ENCODE peak calls at places on chromosome 9, in four cellular contexts. T is HepG2, G is H1, P is GM12878. D is an unnamed sample.

GRCh38 chr9:98192503-98193335 is at the start of gene CORO2A:
- DNase-seq in P (no peak), T (peak; percentile 67), G (peak; percentile 57), D (peak; percentile 98)

GRCh38 chr9:7879551-7880245 is 80.1 kb upstream of the DMAC1 start:
- DNase-seq in T (no peak), P (no peak), G (peak; percentile 10), D (no peak)

GRCh38 chr9:128339761-128340690 is at the start of gene SLC27A4:
- DNase-seq in T (peak; percentile 70), G (peak; percentile 89), P (peak; percentile 61), D (peak; percentile 94)

GRCh38 chr9:19988281-19988680 is 199.4 kb upstream of the SLC24A2 start:
- DNase-seq in P (no peak), T (no peak), G (no peak), D (no peak)

GRCh38 chr9:82021198-82021597 is 32.6 kb downstream of the SPATA31D1 start:
- DNase-seq in G (no peak), T (peak; percentile 10), P (no peak), D (no peak)

GRCh38 chr9:32928145-32928763 is 73.2 kb downstream of the APTX start:
- DNase-seq in G (no peak), P (no peak), T (no peak), D (no peak)

GRCh38 chr9:133763272-133764183 is 25.4 kb upstream of the SARDH start:
- DNase-seq in G (no peak), T (no peak), P (no peak), D (no peak)

GRCh38 chr9:35725362-35725761 is 6.6 kb downstream of the TLN1 start:
- DNase-seq in P (no peak), G (no peak), T (no peak), D (no peak)

GRCh38 chr9:128420060-128420650 is 502 bp upstream of the CERCAM start:
- DNase-seq in T (peak; percentile 39), G (no peak), P (no peak), D (peak; percentile 96)

GRCh38 chr9:21565137-21565536 is 83.0 kb upstream of the IFNE start:
- DNase-seq in G (no peak), P (no peak), T (no peak), D (no peak)

GRCh38 chr9:99351647-99352046 is 129.6 kb downstream of the SEC61B start:
- DNase-seq in P (no peak), T (no peak), G (no peak), D (no peak)

GRCh38 chr9:76944011-76944410 is 38.1 kb upstream of the PRUNE2 start:
- DNase-seq in G (no peak), P (no peak), T (no peak), D (no peak)

DNA sequence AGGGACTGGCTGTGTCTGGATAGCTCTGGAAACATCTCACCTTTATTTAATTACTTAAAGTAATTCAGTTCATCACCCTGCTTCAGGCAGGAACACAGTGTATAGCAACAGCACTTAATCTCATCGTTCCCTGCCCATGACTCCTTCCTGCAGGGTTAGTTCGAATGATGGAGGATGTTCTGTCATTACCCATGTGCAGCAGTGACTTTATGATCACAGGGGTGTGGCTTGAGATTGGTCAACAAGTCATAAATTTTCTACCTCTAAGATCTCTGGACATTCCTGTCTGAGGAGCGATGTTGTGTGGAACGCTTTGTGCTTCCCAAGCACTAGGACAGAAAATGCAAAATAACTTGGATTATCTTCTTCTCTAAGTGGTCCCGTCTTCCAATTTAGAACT is 37.2 kb upstream of the PRUNE2 start:
- DNase-seq in T (no peak), G (no peak), P (no peak), D (no peak)
- TF ChIP-seq MAX in T (no peak), G (no peak), P (no peak), D (no peak)

DNA sequence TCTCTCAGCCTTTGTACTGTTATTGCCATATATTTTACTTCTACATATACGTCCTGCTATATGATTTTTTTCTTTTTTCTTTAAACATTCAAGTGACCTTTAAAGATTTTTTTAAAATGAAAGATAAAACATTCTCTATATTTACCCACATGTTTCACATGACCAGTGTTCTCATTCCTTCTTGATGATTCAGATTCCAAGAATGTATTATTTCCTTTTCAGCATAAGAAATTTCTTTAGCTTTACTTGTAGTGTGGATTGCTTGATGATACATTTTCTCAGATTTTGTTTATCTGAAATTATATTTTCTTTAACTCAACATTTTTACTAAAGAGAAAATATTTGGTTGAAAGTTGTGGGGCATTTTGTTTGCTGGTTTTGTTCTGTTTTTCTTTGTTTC is 792.1 kb downstream of the BRINP1 start:
- DNase-seq in P (no peak), T (no peak), G (no peak), D (no peak)
- TF ChIP-seq RAD21 in P (no peak), T (no peak), G (no peak), D (no peak)

DNA sequence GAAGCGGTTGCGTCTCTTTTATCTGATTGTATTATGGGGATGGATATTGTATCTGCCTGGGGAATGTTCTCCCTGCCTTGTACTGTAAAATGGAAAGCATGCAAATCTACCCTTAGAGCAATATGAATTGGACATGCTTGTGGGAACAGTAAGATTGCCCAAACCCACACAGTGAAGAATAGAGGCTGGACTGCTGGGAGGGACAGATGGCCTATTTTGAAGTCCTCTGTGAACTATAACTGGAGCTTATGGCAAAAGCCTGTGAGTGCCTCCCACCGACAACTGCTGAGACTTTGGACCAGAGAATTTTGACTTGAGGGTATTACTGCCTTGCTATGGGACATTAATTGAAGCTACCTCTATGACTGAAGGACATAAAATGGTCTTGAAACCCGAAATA is 168.9 kb downstream of the ERCC6L2 start:
- DNase-seq in G (no peak), P (no peak), T (no peak), D (no peak)
- TF ChIP-seq TCF12 in G (no peak), P (no peak), T (no peak), D (no peak)

DNA sequence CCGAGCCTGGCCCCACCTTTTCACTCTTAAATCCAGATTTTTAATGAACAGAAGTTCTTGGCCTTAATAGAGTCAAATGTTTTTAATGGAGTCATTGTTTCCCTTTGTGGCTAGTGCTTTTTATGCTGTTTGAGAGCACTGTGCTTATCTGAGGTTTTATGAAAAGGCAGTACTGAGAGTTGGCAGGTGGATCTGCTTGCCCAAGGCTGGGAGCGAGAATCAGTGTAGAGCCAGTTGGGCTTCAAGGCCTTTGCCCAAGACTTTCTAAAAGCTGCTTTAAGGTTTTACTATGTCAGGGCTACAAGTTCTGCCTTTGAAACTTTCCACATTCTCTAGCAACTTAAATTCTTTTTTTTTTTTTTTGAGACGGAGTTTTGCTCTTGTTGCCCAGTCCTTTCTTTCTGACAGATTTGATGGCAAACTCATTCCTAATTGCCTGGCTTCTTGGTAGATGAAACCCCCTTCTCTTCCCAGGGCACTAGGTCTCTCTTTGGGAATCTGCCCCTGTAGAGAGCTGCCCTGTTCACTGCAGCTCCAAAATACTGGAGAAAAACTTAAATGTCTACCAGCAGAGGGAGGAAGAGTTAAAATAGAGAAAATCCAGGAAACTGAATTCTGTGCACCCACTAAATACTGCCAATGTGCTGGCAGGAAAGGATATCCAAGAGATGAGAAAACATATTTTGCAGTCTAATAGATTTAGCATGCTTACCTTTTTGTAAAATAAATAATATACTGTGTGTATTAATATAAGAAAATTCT is 36.9 kb upstream of the CDK20 start:
- DNase-seq in T (no peak), P (no peak), G (no peak), D (peak; percentile 42)
- TF ChIP-seq MAX in T (no peak), P (no peak), G (no peak), D (no peak)

GRCh38 chr9:89177021-89177400 is 1.6 kb downstream of the SHC3 start:
- DNase-seq in P (no peak), T (no peak), G (no peak), D (peak; percentile 61)

GRCh38 chr9:89178162-89179120 is at the start of gene SHC3:
- DNase-seq in P (no peak), G (no peak), T (no peak), D (peak; percentile 70)

GRCh38 chr9:89177401-89178161 is 1.0 kb downstream of the SHC3 start:
- DNase-seq in T (no peak), G (no peak), P (no peak), D (peak; percentile 70)

GRCh38 chr9:89179920-89180667 is 1.5 kb upstream of the SHC3 start:
- DNase-seq in P (no peak), G (peak; percentile 75), T (peak; percentile 82), D (peak; percentile 88)

DNA sequence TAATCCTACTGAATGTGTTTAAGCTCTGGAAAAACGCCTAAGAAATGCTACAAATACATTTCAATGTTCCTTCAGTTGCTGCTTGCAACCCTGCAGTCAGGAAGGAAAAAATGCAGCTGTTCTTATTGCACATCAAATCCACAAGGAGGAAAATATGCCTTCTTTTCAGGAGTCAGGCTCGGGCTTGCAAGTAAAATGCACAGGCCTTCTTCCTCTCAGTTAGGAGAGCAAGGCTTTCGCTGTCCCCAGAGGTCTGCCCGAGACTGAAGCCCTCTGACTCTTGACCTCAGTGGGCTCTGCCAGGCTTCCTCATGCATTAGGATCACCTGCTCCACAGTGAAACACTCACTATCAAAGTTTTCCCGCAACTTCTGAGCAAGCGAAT is 909 bp upstream of the SHC3 start:
- DNase-seq in G (no peak), T (no peak), P (no peak), D (no peak)
- TF ChIP-seq RAD21 in G (no peak), T (no peak), P (no peak), D (no peak)

DNA sequence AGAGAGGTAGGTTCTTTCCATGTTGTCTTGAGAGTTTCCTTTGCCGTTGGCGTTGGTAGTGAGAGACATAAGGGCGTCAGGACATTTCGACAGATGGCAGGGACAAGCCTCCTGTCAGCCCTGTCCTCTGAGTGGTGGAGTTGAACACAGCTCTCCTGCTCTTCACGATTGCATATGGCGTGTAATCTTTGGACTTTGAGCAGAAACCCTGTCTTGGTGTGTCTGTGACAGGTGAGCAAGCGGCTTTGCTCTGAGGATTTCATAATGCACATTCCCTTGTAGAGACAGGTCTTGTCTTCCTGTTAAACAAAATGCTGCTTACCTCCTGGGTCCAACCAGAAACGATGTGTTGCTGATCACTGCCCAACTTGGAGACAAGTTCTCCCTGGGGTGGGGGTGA is 146.5 kb downstream of the NXNL2 start:
- DNase-seq in P (no peak), T (peak; percentile 78), G (no peak), D (no peak)
- TF ChIP-seq TCF12 in P (no peak), T (no peak), G (no peak), D (no peak)

D was measured in SK-N-SH.